ENCODE peak calls at places on chromosomes 4 and X, in six cellular contexts. One of them, this sample, is unnamed.

GRCh38 chr4:174198396-174199179 is 84.9 kb downstream of the FBXO8 start:
- DNase-seq in endothelial cell: no peak
- DNase-seq in mammary epithelial cell: peak
- DNase-seq in GM20000: no peak
- DNase-seq in OCI-LY7: no peak
- DNase-seq in astrocyte of the spinal cord: peak
- DNase-seq in this sample: no peak

GRCh38 chr4:53050361-53050774 is 188.3 kb downstream of the RASL11B start:
- DNase-seq in endothelial cell: no peak
- DNase-seq in mammary epithelial cell: no peak
- DNase-seq in GM20000: no peak
- DNase-seq in OCI-LY7: no peak
- DNase-seq in astrocyte of the spinal cord: no peak
- DNase-seq in this sample: no peak

GRCh38 chr4:15479089-15479912 is 9.6 kb downstream of the CC2D2A start:
- DNase-seq in endothelial cell: peak
- DNase-seq in mammary epithelial cell: peak
- DNase-seq in GM20000: peak
- DNase-seq in OCI-LY7: peak
- DNase-seq in astrocyte of the spinal cord: peak
- DNase-seq in this sample: peak

GRCh38 chr4:122874194-122874593 is 47.6 kb downstream of the FGF2 start:
- DNase-seq in endothelial cell: no peak
- DNase-seq in mammary epithelial cell: peak
- DNase-seq in GM20000: no peak
- DNase-seq in OCI-LY7: no peak
- DNase-seq in astrocyte of the spinal cord: peak
- DNase-seq in this sample: no peak

GRCh38 chrX:56029188-56029587 is 203.0 kb upstream of the KLF8 start:
- DNase-seq in endothelial cell: no peak
- DNase-seq in mammary epithelial cell: no peak
- DNase-seq in GM20000: no peak
- DNase-seq in OCI-LY7: no peak
- DNase-seq in astrocyte of the spinal cord: no peak
- DNase-seq in this sample: no peak

GRCh38 chr4:11106190-11106589 is 322.5 kb downstream of the HS3ST1 start:
- DNase-seq in endothelial cell: no peak
- DNase-seq in mammary epithelial cell: peak
- DNase-seq in GM20000: no peak
- DNase-seq in OCI-LY7: no peak
- DNase-seq in astrocyte of the spinal cord: peak
- DNase-seq in this sample: no peak

GRCh38 chr4:2081540-2081939 is 22.4 kb downstream of the NAT8L start:
- DNase-seq in endothelial cell: no peak
- DNase-seq in mammary epithelial cell: no peak
- DNase-seq in GM20000: peak
- DNase-seq in OCI-LY7: no peak
- DNase-seq in astrocyte of the spinal cord: no peak
- DNase-seq in this sample: no peak

GRCh38 chrX:2863646-2864045 is 34.9 kb downstream of the GYG2 start:
- DNase-seq in endothelial cell: no peak
- DNase-seq in mammary epithelial cell: peak
- DNase-seq in GM20000: no peak
- DNase-seq in OCI-LY7: no peak
- DNase-seq in astrocyte of the spinal cord: no peak
- DNase-seq in this sample: no peak

GRCh38 chr4:114658776-114659175 is 60.2 kb downstream of the UGT8 start:
- DNase-seq in endothelial cell: no peak
- DNase-seq in mammary epithelial cell: no peak
- DNase-seq in GM20000: no peak
- DNase-seq in OCI-LY7: no peak
- DNase-seq in astrocyte of the spinal cord: no peak
- DNase-seq in this sample: no peak

GRCh38 chr4:52853351-52853750 is 8.8 kb upstream of the RASL11B start:
- DNase-seq in endothelial cell: no peak
- DNase-seq in mammary epithelial cell: peak
- DNase-seq in GM20000: no peak
- DNase-seq in OCI-LY7: no peak
- DNase-seq in astrocyte of the spinal cord: no peak
- DNase-seq in this sample: no peak

GRCh38 chr4:128424524-128425195 is 137.0 kb upstream of the PGRMC2 start:
- DNase-seq in endothelial cell: no peak
- DNase-seq in mammary epithelial cell: peak
- DNase-seq in GM20000: no peak
- DNase-seq in OCI-LY7: no peak
- DNase-seq in astrocyte of the spinal cord: no peak
- DNase-seq in this sample: no peak

GRCh38 chr4:160495356-160495755 is 1392.5 kb downstream of the RAPGEF2 start:
- DNase-seq in endothelial cell: no peak
- DNase-seq in mammary epithelial cell: no peak
- DNase-seq in GM20000: no peak
- DNase-seq in OCI-LY7: no peak
- DNase-seq in astrocyte of the spinal cord: no peak
- DNase-seq in this sample: no peak

GRCh38 chrX:153770606-153771175 is 6.6 kb downstream of the PLXNB3 start:
- DNase-seq in endothelial cell: no peak
- DNase-seq in mammary epithelial cell: no peak
- DNase-seq in GM20000: peak
- DNase-seq in OCI-LY7: no peak
- DNase-seq in astrocyte of the spinal cord: no peak
- DNase-seq in this sample: peak

GRCh38 chr4:127012549-127012948 is 620.2 kb upstream of the INTU start:
- DNase-seq in endothelial cell: no peak
- DNase-seq in mammary epithelial cell: peak
- DNase-seq in GM20000: no peak
- DNase-seq in OCI-LY7: no peak
- DNase-seq in astrocyte of the spinal cord: peak
- DNase-seq in this sample: no peak

GRCh38 chrX:107715331-107716044 is 60.1 kb downstream of the TSC22D3 start:
- DNase-seq in endothelial cell: no peak
- DNase-seq in mammary epithelial cell: peak
- DNase-seq in GM20000: no peak
- DNase-seq in OCI-LY7: peak
- DNase-seq in astrocyte of the spinal cord: no peak
- DNase-seq in this sample: no peak

GRCh38 chrX:15566244-15566643 is 34.5 kb downstream of the ACE2 start:
- DNase-seq in endothelial cell: no peak
- DNase-seq in mammary epithelial cell: no peak
- DNase-seq in GM20000: no peak
- DNase-seq in OCI-LY7: no peak
- DNase-seq in astrocyte of the spinal cord: no peak
- DNase-seq in this sample: no peak

GRCh38 chr4:53929311-53929710 is 135.1 kb downstream of the CHIC2 start:
- DNase-seq in endothelial cell: no peak
- DNase-seq in mammary epithelial cell: no peak
- DNase-seq in GM20000: no peak
- DNase-seq in OCI-LY7: no peak
- DNase-seq in astrocyte of the spinal cord: peak
- DNase-seq in this sample: no peak

GRCh38 chr4:2330119-2331042 is 68.5 kb upstream of the MXD4 start:
- DNase-seq in endothelial cell: no peak
- DNase-seq in mammary epithelial cell: peak
- DNase-seq in GM20000: no peak
- DNase-seq in OCI-LY7: no peak
- DNase-seq in astrocyte of the spinal cord: peak
- DNase-seq in this sample: no peak

GRCh38 chrX:46198858-46199257 is 346.4 kb downstream of the ZNF674 start:
- DNase-seq in endothelial cell: no peak
- DNase-seq in mammary epithelial cell: no peak
- DNase-seq in GM20000: no peak
- DNase-seq in OCI-LY7: no peak
- DNase-seq in astrocyte of the spinal cord: no peak
- DNase-seq in this sample: no peak

GRCh38 chr4:19038231-19038630 is 1016.7 kb upstream of the LCORL start:
- DNase-seq in endothelial cell: no peak
- DNase-seq in mammary epithelial cell: no peak
- DNase-seq in GM20000: no peak
- DNase-seq in OCI-LY7: no peak
- DNase-seq in astrocyte of the spinal cord: no peak
- DNase-seq in this sample: no peak

GRCh38 chr4:8553216-8553615 is 27.0 kb upstream of the GPR78 start:
- DNase-seq in endothelial cell: no peak
- DNase-seq in mammary epithelial cell: no peak
- DNase-seq in GM20000: no peak
- DNase-seq in OCI-LY7: no peak
- DNase-seq in astrocyte of the spinal cord: no peak
- DNase-seq in this sample: no peak

GRCh38 chrX:56797966-56798711 is 69.1 kb downstream of the NBDY start:
- DNase-seq in endothelial cell: no peak
- DNase-seq in mammary epithelial cell: no peak
- DNase-seq in GM20000: no peak
- DNase-seq in OCI-LY7: no peak
- DNase-seq in astrocyte of the spinal cord: no peak
- DNase-seq in this sample: peak

GRCh38 chrX:18353931-18354368 is 538 bp downstream of the SCML2 start:
- DNase-seq in endothelial cell: peak
- DNase-seq in mammary epithelial cell: no peak
- DNase-seq in GM20000: no peak
- DNase-seq in OCI-LY7: peak
- DNase-seq in astrocyte of the spinal cord: no peak
- DNase-seq in this sample: no peak

GRCh38 chr4:128782076-128782715 is 27.3 kb upstream of the JADE1 start:
- DNase-seq in endothelial cell: no peak
- DNase-seq in mammary epithelial cell: no peak
- DNase-seq in GM20000: peak
- DNase-seq in OCI-LY7: peak
- DNase-seq in astrocyte of the spinal cord: no peak
- DNase-seq in this sample: peak

GRCh38 chr4:94976371-94977011 is 218.7 kb downstream of the BMPR1B start:
- DNase-seq in endothelial cell: no peak
- DNase-seq in mammary epithelial cell: peak
- DNase-seq in GM20000: no peak
- DNase-seq in OCI-LY7: no peak
- DNase-seq in astrocyte of the spinal cord: peak
- DNase-seq in this sample: no peak

GRCh38 chr4:53748328-53748772 is 157.1 kb upstream of the LNX1 start:
- DNase-seq in endothelial cell: no peak
- DNase-seq in mammary epithelial cell: no peak
- DNase-seq in GM20000: peak
- DNase-seq in OCI-LY7: peak
- DNase-seq in astrocyte of the spinal cord: no peak
- DNase-seq in this sample: peak

GRCh38 chrX:129115104-129115503 is 408.2 kb downstream of the SMARCA1 start:
- DNase-seq in endothelial cell: peak
- DNase-seq in mammary epithelial cell: peak
- DNase-seq in GM20000: peak
- DNase-seq in OCI-LY7: peak
- DNase-seq in astrocyte of the spinal cord: no peak
- DNase-seq in this sample: peak

GRCh38 chrX:154696328-154697045 is 43.1 kb upstream of the CTAG2 start:
- DNase-seq in endothelial cell: no peak
- DNase-seq in mammary epithelial cell: peak
- DNase-seq in GM20000: no peak
- DNase-seq in OCI-LY7: no peak
- DNase-seq in astrocyte of the spinal cord: peak
- DNase-seq in this sample: no peak

GRCh38 chr4:87089368-87089767 is 131.1 kb downstream of the KLHL8 start:
- DNase-seq in endothelial cell: no peak
- DNase-seq in mammary epithelial cell: no peak
- DNase-seq in GM20000: no peak
- DNase-seq in OCI-LY7: no peak
- DNase-seq in astrocyte of the spinal cord: no peak
- DNase-seq in this sample: no peak

GRCh38 chr4:47224361-47224760 is 193.0 kb downstream of the GABRB1 start:
- DNase-seq in endothelial cell: no peak
- DNase-seq in mammary epithelial cell: no peak
- DNase-seq in GM20000: no peak
- DNase-seq in OCI-LY7: no peak
- DNase-seq in astrocyte of the spinal cord: no peak
- DNase-seq in this sample: no peak

DNA sequence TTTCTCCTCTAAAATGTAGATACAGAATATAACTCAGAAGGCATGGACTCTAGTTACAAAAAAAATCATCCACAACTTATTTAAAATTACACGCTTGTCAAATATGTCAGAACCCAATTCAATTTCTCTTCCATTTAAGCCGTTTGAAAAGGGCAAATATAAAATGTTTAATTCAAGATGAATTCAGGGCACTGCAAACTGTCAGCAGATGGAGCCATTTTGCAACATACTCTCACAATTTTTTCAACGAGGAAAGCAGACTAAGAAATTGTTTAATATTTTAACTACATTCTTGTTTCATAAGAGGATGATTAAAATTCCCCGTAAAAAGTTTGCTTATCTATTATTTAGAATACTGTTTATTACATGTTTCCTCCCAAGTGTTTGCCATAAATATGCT is 321.3 kb upstream of the CPXCR1 start:
- DNase-seq in endothelial cell: no peak
- DNase-seq in mammary epithelial cell: no peak
- DNase-seq in GM20000: no peak
- DNase-seq in OCI-LY7: no peak
- DNase-seq in astrocyte of the spinal cord: no peak
- DNase-seq in this sample: no peak
- TF ChIP-seq CTCF in endothelial cell: no peak
- TF ChIP-seq CTCF in mammary epithelial cell: no peak
- TF ChIP-seq CTCF in GM20000: no peak
- TF ChIP-seq CTCF in OCI-LY7: no peak
- TF ChIP-seq CTCF in astrocyte of the spinal cord: no peak
- TF ChIP-seq CTCF in this sample: no peak

DNA sequence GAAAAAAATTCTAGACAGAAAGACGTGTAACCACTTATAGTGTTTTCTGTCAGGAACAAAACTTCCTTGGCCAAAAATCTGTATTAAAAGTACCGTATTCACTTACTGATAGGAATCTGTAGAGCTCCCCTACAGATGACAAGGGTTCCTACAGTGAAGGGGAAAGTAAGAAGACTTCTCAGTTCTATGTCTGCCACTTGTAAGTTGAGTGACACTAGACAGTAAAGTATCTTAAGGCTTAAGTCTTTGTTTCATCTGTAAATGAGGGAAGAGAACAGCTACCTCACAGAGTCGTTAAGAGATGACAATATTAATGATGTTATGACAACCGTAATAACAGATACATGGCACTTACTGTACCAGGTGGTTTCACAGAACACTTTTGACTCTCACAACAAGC is 3.3 kb downstream of the COQ2 start:
- DNase-seq in endothelial cell: no peak
- DNase-seq in mammary epithelial cell: no peak
- DNase-seq in GM20000: no peak
- DNase-seq in OCI-LY7: peak
- DNase-seq in astrocyte of the spinal cord: no peak
- DNase-seq in this sample: peak
- TF ChIP-seq CTCF in endothelial cell: no peak
- TF ChIP-seq CTCF in mammary epithelial cell: no peak
- TF ChIP-seq CTCF in GM20000: no peak
- TF ChIP-seq CTCF in OCI-LY7: no peak
- TF ChIP-seq CTCF in astrocyte of the spinal cord: no peak
- TF ChIP-seq CTCF in this sample: no peak

GRCh38 chrX:136954930-136955329 is 74.4 kb upstream of the RBMX start:
- DNase-seq in endothelial cell: no peak
- DNase-seq in mammary epithelial cell: peak
- DNase-seq in GM20000: no peak
- DNase-seq in OCI-LY7: peak
- DNase-seq in astrocyte of the spinal cord: peak
- DNase-seq in this sample: no peak
- TF ChIP-seq CTCF in endothelial cell: peak
- TF ChIP-seq CTCF in mammary epithelial cell: peak
- TF ChIP-seq CTCF in GM20000: no peak
- TF ChIP-seq CTCF in OCI-LY7: peak
- TF ChIP-seq CTCF in astrocyte of the spinal cord: peak
- TF ChIP-seq CTCF in this sample: peak

GRCh38 chr4:6674500-6675149 is 19.1 kb upstream of the S100P start:
- DNase-seq in endothelial cell: no peak
- DNase-seq in mammary epithelial cell: peak
- DNase-seq in GM20000: peak
- DNase-seq in OCI-LY7: peak
- DNase-seq in astrocyte of the spinal cord: peak
- DNase-seq in this sample: peak
- TF ChIP-seq CTCF in endothelial cell: no peak
- TF ChIP-seq CTCF in mammary epithelial cell: peak
- TF ChIP-seq CTCF in GM20000: peak
- TF ChIP-seq CTCF in OCI-LY7: peak
- TF ChIP-seq CTCF in astrocyte of the spinal cord: peak
- TF ChIP-seq CTCF in this sample: peak